ENCODE peak calls at places on chromosome 15, in four cellular contexts. I is GM12878, M is SK-N-SH, D is HepG2. W is an unnamed sample.

GRCh38 chr15:73956276-73957086 is 30.2 kb downstream of the LOXL1 start:
- DNase-seq in I (no peak), M (no peak), D (no peak), W (no peak)

GRCh38 chr15:71329509-71330260 is 214.4 kb downstream of the THSD4 start:
- DNase-seq in I (no peak), M (no peak), D (no peak), W (no peak)

GRCh38 chr15:72521682-72522081 is 47.6 kb downstream of the ARIH1 start:
- DNase-seq in I (no peak), M (no peak), D (no peak), W (no peak)

GRCh38 chr15:68992696-68993095 is 21.8 kb upstream of the NOX5 start:
- DNase-seq in I (no peak), M (no peak), D (no peak), W (no peak)

GRCh38 chr15:56868251-56868650 is 50.2 kb upstream of the TCF12 start:
- DNase-seq in I (no peak), M (no peak), D (no peak), W (no peak)

GRCh38 chr15:49131403-49131802 is 24.0 kb downstream of the COPS2 start:
- DNase-seq in I (no peak), M (no peak), D (no peak), W (no peak)

GRCh38 chr15:51751687-51752683 is 588 bp downstream of the TMOD2 start:
- DNase-seq in I (no peak), M (peak), D (no peak), W (peak)

GRCh38 chr15:35305906-35306305 is 220.8 kb upstream of the NANOGP8 start:
- DNase-seq in I (no peak), M (no peak), D (no peak), W (peak)

GRCh38 chr15:43118276-43118675 is 12.4 kb upstream of the UBR1 start:
- DNase-seq in I (no peak), M (no peak), D (no peak), W (no peak)

GRCh38 chr15:68275165-68275746 is 2.3 kb upstream of the FEM1B start:
- DNase-seq in I (no peak), M (no peak), D (peak), W (peak)

GRCh38 chr15:77037475-77038209 is 33.3 kb downstream of the TSPAN3 start:
- DNase-seq in I (no peak), M (peak), D (no peak), W (no peak)

GRCh38 chr15:79197285-79197684 is 85.2 kb upstream of the ANKRD34C start:
- DNase-seq in I (no peak), M (no peak), D (no peak), W (no peak)

GRCh38 chr15:74208901-74209559 is 6.4 kb upstream of the STRA6 start:
- DNase-seq in I (no peak), M (no peak), D (peak), W (no peak)

GRCh38 chr15:95843241-95843851 is 487.2 kb upstream of the NR2F2 start:
- DNase-seq in I (no peak), M (no peak), D (no peak), W (no peak)

GRCh38 chr15:37046876-37047614 is 53.3 kb downstream of the MEIS2 start:
- DNase-seq in I (no peak), M (no peak), D (peak), W (no peak)

GRCh38 chr15:71313806-71314205 is 198.5 kb downstream of the THSD4 start:
- DNase-seq in I (no peak), M (no peak), D (no peak), W (no peak)

GRCh38 chr15:31279221-31280036 is 47.2 kb upstream of the KLF13 start:
- DNase-seq in I (no peak), M (peak), D (no peak), W (no peak)

GRCh38 chr15:51952805-51953204 is 18.8 kb downstream of the LEO1 start:
- DNase-seq in I (no peak), M (no peak), D (no peak), W (no peak)

GRCh38 chr15:68658151-68658550 is 79.4 kb downstream of the CORO2B start:
- DNase-seq in I (no peak), M (no peak), D (no peak), W (no peak)

GRCh38 chr15:63456253-63456652 is 48.1 kb upstream of the USP3 start:
- DNase-seq in I (no peak), M (no peak), D (no peak), W (no peak)

GRCh38 chr15:55402707-55403106 is 5.5 kb downstream of the CCPG1 start:
- DNase-seq in I (no peak), M (no peak), D (no peak), W (no peak)

GRCh38 chr15:71325461-71325860 is 210.2 kb downstream of the THSD4 start:
- DNase-seq in I (no peak), M (no peak), D (no peak), W (no peak)

GRCh38 chr15:87752250-87752951 is 504.1 kb downstream of the NTRK3 start:
- DNase-seq in I (no peak), M (no peak), D (no peak), W (peak)

GRCh38 chr15:56917652-56918045 is 795 bp upstream of the TCF12 start:
- DNase-seq in I (no peak), M (no peak), D (no peak), W (peak)

GRCh38 chr15:31392761-31393401 is 66.2 kb downstream of the KLF13 start:
- DNase-seq in I (no peak), M (no peak), D (no peak), W (no peak)

GRCh38 chr15:66404532-66404931 is 17.8 kb downstream of the MAP2K1 start:
- DNase-seq in I (no peak), M (no peak), D (no peak), W (no peak)

GRCh38 chr15:31526916-31527690 is 200.5 kb downstream of the KLF13 start:
- DNase-seq in I (no peak), M (no peak), D (no peak), W (no peak)

GRCh38 chr15:51232581-51232980 is 105.8 kb downstream of the CYP19A1 start:
- DNase-seq in I (no peak), M (no peak), D (no peak), W (no peak)

GRCh38 chr15:27704939-27705514 is 394.1 kb downstream of the OCA2 start:
- DNase-seq in I (no peak), M (no peak), D (no peak), W (no peak)

GRCh38 chr15:61038910-61039309 is 190.2 kb downstream of the RORA start:
- DNase-seq in I (no peak), M (no peak), D (no peak), W (no peak)

GRCh38 chr15:101239724-101240136 is 12.1 kb downstream of the CHSY1 start:
- DNase-seq in I (peak), M (no peak), D (no peak), W (no peak)

GRCh38 chr15:64740361-64741170 is 34.8 kb downstream of the RBPMS2 start:
- DNase-seq in I (no peak), M (peak), D (peak), W (peak)

GRCh38 chr15:95295905-95296618 is 1034.4 kb upstream of the NR2F2 start:
- DNase-seq in I (no peak), M (no peak), D (no peak), W (no peak)

DNA sequence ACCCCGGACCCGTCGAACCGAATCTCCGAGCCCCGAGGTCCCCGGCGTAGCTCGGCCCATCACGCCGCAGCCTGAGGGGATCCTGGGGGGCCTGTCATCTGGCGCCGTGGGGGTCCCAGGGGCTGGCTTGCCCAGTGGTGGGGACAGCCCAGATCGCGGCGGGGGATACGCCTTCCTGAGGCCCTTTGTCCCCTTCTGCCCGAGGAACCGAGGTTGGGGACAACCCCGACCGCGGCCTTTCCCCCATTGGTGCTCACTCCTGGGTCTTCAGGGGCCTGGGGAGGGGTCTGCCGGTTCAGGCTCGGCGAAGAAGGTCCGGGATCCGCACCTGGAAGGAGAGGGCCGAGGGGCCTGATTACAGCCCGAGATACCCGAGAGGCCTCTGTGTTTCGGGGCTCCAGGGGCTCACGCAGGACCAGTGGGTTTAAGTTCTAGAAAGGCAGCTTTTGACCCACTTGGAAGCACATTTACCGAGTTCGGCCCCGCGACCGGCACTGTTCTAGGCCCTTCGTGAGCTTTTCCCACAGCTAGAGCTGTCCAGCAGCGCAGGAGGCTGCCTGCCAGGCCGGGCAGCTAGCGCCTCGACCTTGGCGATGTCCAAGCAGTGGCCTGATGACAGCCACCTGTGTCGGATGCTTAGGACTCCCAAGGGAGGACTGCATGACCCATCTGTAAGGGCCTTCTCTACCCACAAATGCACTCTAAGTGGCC is 504 bp downstream of the ABHD2 start:
- DNase-seq in I (no peak), M (no peak), D (no peak), W (no peak)
- TF ChIP-seq PBX3 in I (no peak), M (no peak), D (no peak), W (no peak)

GRCh38 chr15:93033434-93034045 is 55.5 kb downstream of the RGMA start:
- DNase-seq in I (no peak), M (peak), D (no peak), W (no peak)

GRCh38 chr15:93035953-93036810 is 52.8 kb downstream of the RGMA start:
- DNase-seq in I (no peak), M (peak), D (peak), W (peak)

GRCh38 chr15:93036922-93037321 is 52.1 kb downstream of the RGMA start:
- DNase-seq in I (no peak), M (peak), D (no peak), W (no peak)

GRCh38 chr15:93035092-93035915 is 53.7 kb downstream of the RGMA start:
- DNase-seq in I (no peak), M (peak), D (no peak), W (no peak)

DNA sequence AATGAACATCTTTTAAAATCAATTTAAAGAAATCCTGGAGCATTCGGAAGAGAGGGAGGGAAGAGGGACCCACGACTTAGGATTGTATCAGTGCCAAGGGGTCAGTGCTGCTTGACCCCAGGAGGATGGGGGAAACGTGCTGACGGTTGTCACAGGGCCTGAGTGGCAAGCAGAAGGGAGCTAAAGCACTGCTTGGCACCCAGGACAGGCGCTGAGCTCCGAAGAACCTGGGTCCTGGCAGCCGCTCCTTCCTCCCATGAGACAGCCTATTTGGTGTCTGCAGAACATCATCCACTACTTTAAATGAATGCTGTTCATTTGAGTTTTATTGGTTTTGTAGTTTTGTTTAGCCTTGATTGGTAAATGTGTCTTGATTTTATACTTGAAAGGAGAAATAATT is 54.5 kb downstream of the RGMA start:
- DNase-seq in I (no peak), M (peak), D (no peak), W (no peak)
- TF ChIP-seq PBX3 in I (no peak), M (no peak), D (no peak), W (no peak)

GRCh38 chr15:92421980-92422379 is 28.3 kb downstream of the ST8SIA2 start:
- DNase-seq in I (no peak), M (no peak), D (no peak), W (no peak)
- TF ChIP-seq PBX3 in I (no peak), M (no peak), D (no peak), W (no peak)

DNA sequence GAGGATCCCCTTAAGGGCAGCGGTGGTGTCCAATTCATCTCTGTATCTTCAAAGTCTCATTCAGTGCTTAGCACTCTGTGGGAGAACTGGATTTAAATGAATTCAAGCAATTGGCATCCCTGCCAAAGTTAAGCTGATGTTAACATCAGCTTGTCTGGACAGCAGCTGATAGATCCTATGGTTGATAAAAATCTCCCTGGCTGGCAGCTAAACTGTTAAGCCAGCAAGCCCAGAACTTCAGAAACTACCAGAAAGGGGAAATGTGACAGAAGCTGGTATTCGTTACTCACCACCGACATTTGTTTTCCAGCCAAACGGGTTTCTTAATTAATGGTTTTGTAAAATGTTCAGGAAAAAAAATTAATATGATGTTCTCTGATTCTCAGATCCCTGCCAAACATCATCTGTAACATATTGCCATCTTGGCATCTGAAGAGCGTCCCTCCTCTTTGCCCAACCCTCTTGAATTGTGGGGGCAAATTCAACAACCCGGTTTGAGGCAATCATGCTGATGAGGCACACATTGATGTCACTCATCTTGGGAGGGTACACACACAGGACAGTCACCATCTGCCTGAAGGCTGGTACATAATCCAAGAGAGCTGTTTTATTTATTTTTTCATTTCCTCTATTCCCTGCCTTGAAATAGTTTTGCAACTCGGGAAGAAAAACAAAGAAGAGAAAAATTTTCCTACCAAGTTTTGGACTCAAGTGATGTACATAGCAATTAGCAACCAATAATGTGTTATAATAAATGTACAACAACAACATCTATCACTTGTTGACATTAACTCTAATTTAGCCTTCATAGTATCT is 76.2 kb upstream of the ABHD17C start:
- DNase-seq in I (no peak), M (no peak), D (no peak), W (no peak)
- TF ChIP-seq PBX3 in I (no peak), M (no peak), D (no peak), W (no peak)

GRCh38 chr15:97177135-97177704 is 783.3 kb upstream of the ARRDC4 start:
- DNase-seq in I (no peak), M (no peak), D (no peak), W (no peak)
- TF ChIP-seq PBX3 in I (no peak), M (no peak), D (no peak), W (no peak)

GRCh38 chr15:29135702-29136426 is 133.8 kb downstream of the NSMCE3 start:
- DNase-seq in I (no peak), M (no peak), D (no peak), W (no peak)
- TF ChIP-seq PBX3 in I (no peak), M (no peak), D (no peak), W (no peak)

GRCh38 chr15:45112143-45112591 is 1.8 kb downstream of the DUOX2 start:
- DNase-seq in I (no peak), M (no peak), D (no peak), W (no peak)
- TF ChIP-seq PBX3 in I (no peak), M (no peak), D (no peak), W (no peak)

GRCh38 chr15:41892621-41893421 is 1.0 kb downstream of the SPTBN5 start:
- DNase-seq in I (no peak), M (peak), D (no peak), W (no peak)
- TF ChIP-seq PBX3 in I (no peak), M (no peak), D (no peak), W (no peak)